ENCODE peak calls at places on chromosomes 7 and 10, in eight cellular contexts. W is transverse colon, V is heart right ventricle, S is tibial artery, Z is upper lobe of right lung, X is Karpas-422, R is aorta, I is brain microvascular endothelial cell. B is an unnamed sample.

GRCh38 chr10:106181491-106181890 is 983.0 kb downstream of the SORCS1 start:
- DNase-seq in W (no peak), V (no peak), S (no peak), Z (no peak), X (no peak), R (no peak), I (no peak), B (no peak)

GRCh38 chr10:99328579-99329237 is 448 bp upstream of the CNNM1 start:
- DNase-seq in W (no peak), V (no peak), S (no peak), Z (no peak), X (no peak), R (no peak), I (no peak), B (no peak)

GRCh38 chr7:33774762-33775523 is 130.4 kb upstream of the BMPER start:
- DNase-seq in W (peak), V (no peak), S (peak), Z (no peak), X (no peak), R (no peak), I (peak), B (peak)

GRCh38 chr7:95028683-95029082 is 121.3 kb downstream of the PPP1R9A start:
- DNase-seq in W (no peak), V (no peak), S (no peak), Z (no peak), X (no peak), R (no peak), I (no peak), B (no peak)

GRCh38 chr10:5442056-5442989 is 30.0 kb downstream of the NET1 start:
- DNase-seq in W (no peak), V (no peak), S (no peak), Z (no peak), X (peak), R (no peak), I (peak), B (no peak)

GRCh38 chr7:14242186-14242585 is 252.7 kb upstream of the ETV1 start:
- DNase-seq in W (no peak), V (no peak), S (no peak), Z (no peak), X (no peak), R (no peak), I (no peak), B (no peak)

GRCh38 chr7:70474639-70475234 is 657.2 kb upstream of the GALNT17 start:
- DNase-seq in W (no peak), V (peak), S (no peak), Z (no peak), X (no peak), R (no peak), I (no peak), B (peak)

GRCh38 chr7:64294701-64295420 is 18.9 kb upstream of the ZNF736 start:
- DNase-seq in W (no peak), V (no peak), S (no peak), Z (no peak), X (no peak), R (no peak), I (no peak), B (no peak)

GRCh38 chr7:84674236-84674913 is 479.8 kb upstream of the SEMA3A start:
- DNase-seq in W (no peak), V (no peak), S (no peak), Z (no peak), X (no peak), R (no peak), I (no peak), B (no peak)

GRCh38 chr7:145899938-145900337 is 216.7 kb upstream of the CNTNAP2 start:
- DNase-seq in W (no peak), V (no peak), S (no peak), Z (no peak), X (no peak), R (no peak), I (no peak), B (no peak)

GRCh38 chr7:11297764-11298163 is 324.1 kb downstream of the PHF14 start:
- DNase-seq in W (no peak), V (no peak), S (no peak), Z (no peak), X (no peak), R (no peak), I (no peak), B (no peak)

GRCh38 chr7:29091121-29091601 is 55.2 kb downstream of the CPVL start:
- DNase-seq in W (no peak), V (peak), S (no peak), Z (no peak), X (no peak), R (no peak), I (no peak), B (peak)

GRCh38 chr10:86389441-86390193 is 23.0 kb upstream of the GRID1 start:
- DNase-seq in W (peak), V (peak), S (no peak), Z (peak), X (no peak), R (no peak), I (no peak), B (no peak)

GRCh38 chr10:125235093-125236069 is 75.0 kb upstream of the CTBP2 start:
- DNase-seq in W (no peak), V (no peak), S (no peak), Z (no peak), X (no peak), R (no peak), I (no peak), B (no peak)

GRCh38 chr10:125231116-125231812 is 70.9 kb upstream of the CTBP2 start:
- DNase-seq in W (no peak), V (no peak), S (no peak), Z (no peak), X (no peak), R (no peak), I (peak), B (no peak)

GRCh38 chr10:125230251-125230650 is 69.9 kb upstream of the CTBP2 start:
- DNase-seq in W (no peak), V (no peak), S (no peak), Z (no peak), X (no peak), R (no peak), I (no peak), B (no peak)

GRCh38 chr10:125232841-125233240 is 72.5 kb upstream of the CTBP2 start:
- DNase-seq in W (no peak), V (no peak), S (no peak), Z (no peak), X (no peak), R (no peak), I (no peak), B (no peak)

GRCh38 chr10:125231813-125232475 is 71.6 kb upstream of the CTBP2 start:
- DNase-seq in W (no peak), V (no peak), S (no peak), Z (no peak), X (no peak), R (no peak), I (no peak), B (no peak)
- H3K27ac ChIP-seq in W (no peak), V (no peak), S (no peak), Z (no peak), X (no peak), R (no peak), I (no peak), B (no peak)

DNA sequence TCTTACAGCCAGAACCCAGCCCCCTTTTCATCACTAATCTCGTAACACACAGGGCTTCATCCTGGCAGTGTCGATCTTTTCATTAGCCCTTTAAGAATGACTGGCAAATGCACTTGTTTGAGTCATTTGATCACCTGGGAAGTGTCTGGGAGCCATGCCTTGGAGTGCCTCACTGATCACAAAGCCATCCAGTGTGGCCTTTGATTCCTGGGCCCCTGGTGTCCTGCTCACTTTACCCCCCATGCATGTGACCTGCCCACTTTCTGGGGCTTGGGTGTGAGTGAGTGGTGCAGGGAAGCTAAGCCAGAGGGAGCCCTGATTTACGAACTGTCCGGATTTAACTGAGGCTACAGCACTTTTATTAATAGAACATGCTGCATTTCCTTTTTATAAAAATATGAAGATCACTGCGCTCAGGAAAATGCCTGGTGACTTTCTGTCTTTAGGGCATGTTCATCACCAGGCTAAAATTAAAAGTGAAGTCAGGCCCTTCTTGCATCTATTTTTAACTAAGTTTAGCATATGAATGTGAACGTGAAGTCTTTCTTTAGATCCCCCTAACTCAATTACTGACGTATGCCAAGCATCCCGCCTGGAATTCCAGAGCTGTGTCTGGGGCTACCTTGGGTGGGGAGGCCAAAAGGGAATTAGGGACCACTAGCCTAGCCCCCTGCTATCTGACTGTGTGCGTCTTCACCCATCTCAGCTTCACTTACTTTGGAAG is 23.6 kb downstream of the RBM20 start:
- DNase-seq in W (no peak), V (no peak), S (no peak), Z (no peak), X (no peak), R (no peak), I (no peak), B (no peak)
- H3K4me3 ChIP-seq in W (no peak), V (no peak), S (no peak), Z (no peak), X (no peak), R (no peak), I (no peak), B (peak)

DNA sequence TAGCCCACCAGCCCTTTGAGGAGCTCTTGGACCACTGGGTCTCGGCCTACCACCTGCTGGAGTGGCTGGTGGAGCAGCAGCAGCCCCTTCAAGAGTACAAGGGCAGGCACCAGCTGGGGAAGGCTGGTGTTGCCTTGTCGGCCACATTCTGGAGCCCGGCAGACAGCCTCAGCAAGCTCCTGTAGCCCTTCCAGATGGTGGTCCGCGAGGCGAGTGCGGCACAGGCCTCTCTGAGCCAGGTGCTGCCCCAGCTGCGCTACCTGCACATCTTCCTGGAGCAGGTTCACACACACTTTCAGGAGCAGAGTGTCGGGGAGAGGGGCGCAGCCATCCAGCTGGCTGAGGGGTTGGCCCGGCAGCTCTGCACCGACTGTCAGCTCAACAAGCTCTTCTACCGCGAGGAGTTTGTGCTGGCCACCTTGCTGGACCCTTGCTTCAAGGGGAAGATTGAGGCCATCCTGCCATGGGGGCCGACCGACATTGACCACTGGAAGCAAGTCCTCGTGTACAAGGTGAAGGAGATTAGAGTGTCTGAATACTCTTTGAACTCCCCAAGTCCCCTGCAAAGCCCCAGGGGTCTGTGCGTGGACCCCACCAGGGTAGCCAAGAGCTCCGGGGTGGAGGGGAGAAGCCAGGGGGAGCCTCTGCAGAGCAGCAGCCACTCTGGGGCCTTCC is 7.0 kb upstream of the ACTR3C start:
- DNase-seq in W (no peak), V (no peak), S (no peak), Z (no peak), X (no peak), R (no peak), I (no peak), B (no peak)
- H3K27ac ChIP-seq in W (no peak), V (no peak), S (no peak), Z (peak), X (no peak), R (no peak), I (no peak), B (no peak)

GRCh38 chr10:128209862-128210214 is 83.6 kb upstream of the MKI67 start:
- DNase-seq in W (no peak), V (no peak), S (no peak), Z (no peak), X (no peak), R (no peak), I (no peak), B (no peak)

GRCh38 chr10:128210215-128211063 is 84.2 kb upstream of the MKI67 start:
- DNase-seq in W (peak), V (peak), S (peak), Z (peak), X (no peak), R (peak), I (no peak), B (peak)

GRCh38 chr10:128206676-128207075 is 80.5 kb upstream of the MKI67 start:
- DNase-seq in W (no peak), V (no peak), S (no peak), Z (no peak), X (no peak), R (no peak), I (no peak), B (no peak)

GRCh38 chr10:128211953-128212727 is 85.9 kb upstream of the MKI67 start:
- DNase-seq in W (peak), V (peak), S (peak), Z (peak), X (peak), R (peak), I (peak), B (peak)

DNA sequence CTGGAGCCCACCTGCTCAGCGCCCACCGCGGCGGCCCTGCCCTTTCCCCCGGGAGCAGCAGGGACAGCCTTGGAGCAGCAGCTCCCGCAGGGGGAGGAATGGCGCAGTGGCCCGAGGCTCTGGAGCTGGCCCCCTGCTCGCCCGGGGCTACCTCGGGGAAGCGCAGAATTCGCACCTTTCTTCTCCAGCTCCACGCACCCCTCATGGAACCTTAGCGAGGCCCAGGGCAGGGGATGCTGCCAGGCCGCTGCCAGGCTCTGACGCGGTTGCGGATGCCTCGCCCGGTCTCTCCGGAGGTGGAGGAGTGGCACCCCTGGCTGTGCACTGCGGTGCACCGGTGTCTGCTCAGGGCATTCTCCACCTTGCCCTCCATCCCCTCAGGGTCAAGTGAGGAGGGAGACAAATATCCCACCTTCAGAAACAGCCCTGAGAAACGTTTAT is 84.9 kb upstream of the MKI67 start:
- DNase-seq in W (no peak), V (no peak), S (no peak), Z (no peak), X (no peak), R (no peak), I (no peak), B (no peak)
- H3K4me3 ChIP-seq in W (peak), V (peak), S (peak), Z (peak), X (no peak), R (no peak), I (no peak), B (peak)

B was measured in left ventricle myocardium inferior.